ENCODE peak calls at places on chromosome 7, in ten cellular contexts. W, Y, O, J, I, B, X, F, P and Q are unnamed samples.

GRCh38 chr7:44881066-44881600 is 4.2 kb downstream of the PURB start:
- DNase-seq in W (no peak), Y (peak; percentile 33), O (no peak), J (no peak), I (no peak), B (peak; percentile 40), X (no peak), F (no peak), P (no peak), Q (no peak)

GRCh38 chr7:30184804-30185487 is 50.2 kb downstream of the MTURN start:
- DNase-seq in W (no peak), Y (no peak), O (no peak), J (peak; percentile 22), I (no peak), B (no peak), X (no peak), F (no peak), P (no peak), Q (peak; percentile 15)

GRCh38 chr7:36448781-36449379 is 59.2 kb downstream of the ANLN start:
- DNase-seq in W (peak; percentile 25), Y (peak; percentile 39), O (no peak), J (no peak), I (no peak), B (peak; percentile 30), X (no peak), F (no peak), P (no peak), Q (no peak)

GRCh38 chr7:12754179-12754578 is 66.7 kb downstream of the ARL4A start:
- DNase-seq in W (no peak), Y (peak; percentile 28), O (no peak), J (no peak), I (no peak), B (peak; percentile 14), X (no peak), F (no peak), P (no peak), Q (no peak)

GRCh38 chr7:135718794-135719436 is 9.1 kb downstream of the SLC13A4 start:
- DNase-seq in W (no peak), Y (no peak), O (no peak), J (no peak), I (no peak), B (no peak), X (no peak), F (no peak), P (no peak), Q (no peak)

GRCh38 chr7:72258074-72258473 is 154.1 kb downstream of the CALN1 start:
- DNase-seq in W (no peak), Y (no peak), O (no peak), J (no peak), I (no peak), B (no peak), X (no peak), F (no peak), P (no peak), Q (no peak)

GRCh38 chr7:158997471-158997870 is 141.1 kb downstream of the DYNC2I1 start:
- DNase-seq in W (no peak), Y (no peak), O (no peak), J (no peak), I (no peak), B (no peak), X (no peak), F (no peak), P (no peak), Q (no peak)

GRCh38 chr7:79357101-79357500 is 96.4 kb downstream of the MAGI2 start:
- DNase-seq in W (no peak), Y (no peak), O (no peak), J (no peak), I (no peak), B (no peak), X (no peak), F (no peak), P (no peak), Q (no peak)

GRCh38 chr7:136555933-136556332 is 312.5 kb upstream of the CHRM2 start:
- DNase-seq in W (no peak), Y (no peak), O (no peak), J (no peak), I (no peak), B (no peak), X (no peak), F (no peak), P (no peak), Q (no peak)

GRCh38 chr7:44225566-44226395 is 25.0 kb downstream of the YKT6 start:
- DNase-seq in W (no peak), Y (no peak), O (no peak), J (no peak), I (no peak), B (no peak), X (no peak), F (no peak), P (no peak), Q (no peak)

GRCh38 chr7:128259131-128260056 is 18.3 kb downstream of the LEP start:
- DNase-seq in W (no peak), Y (no peak), O (no peak), J (no peak), I (no peak), B (peak; percentile 37), X (no peak), F (peak; percentile 78), P (peak; percentile 10), Q (no peak)

GRCh38 chr7:106064836-106065559 is 47.1 kb downstream of the SYPL1 start:
- DNase-seq in W (peak; percentile 68), Y (peak; percentile 93), O (peak; percentile 68), J (peak; percentile 83), I (peak; percentile 91), B (peak; percentile 96), X (no peak), F (peak; percentile 79), P (peak; percentile 66), Q (no peak)

GRCh38 chr7:82264752-82265305 is 178.7 kb downstream of the CACNA2D1 start:
- DNase-seq in W (no peak), Y (no peak), O (no peak), J (no peak), I (no peak), B (no peak), X (no peak), F (no peak), P (no peak), Q (no peak)

GRCh38 chr7:32036557-32036956 is 33.6 kb downstream of the PDE1C start:
- DNase-seq in W (no peak), Y (peak; percentile 64), O (no peak), J (no peak), I (no peak), B (no peak), X (no peak), F (no peak), P (no peak), Q (peak; percentile 41)

GRCh38 chr7:29277436-29278215 is 83.1 kb downstream of the CHN2 start:
- DNase-seq in W (no peak), Y (no peak), O (no peak), J (no peak), I (no peak), B (no peak), X (no peak), F (no peak), P (no peak), Q (no peak)

GRCh38 chr7:105830405-105831218 is 45.8 kb downstream of the ATXN7L1 start:
- DNase-seq in W (peak; percentile 95), Y (peak; percentile 95), O (no peak), J (no peak), I (no peak), B (peak; percentile 89), X (no peak), F (no peak), P (no peak), Q (no peak)

GRCh38 chr7:38369816-38370493 is 96.5 kb upstream of the TARP start:
- DNase-seq in W (peak; percentile 86), Y (peak; percentile 82), O (peak; percentile 86), J (peak; percentile 84), I (peak; percentile 81), B (peak; percentile 94), X (peak; percentile 80), F (peak; percentile 88), P (peak; percentile 93), Q (peak; percentile 80)

GRCh38 chr7:153389261-153389660 is 629.7 kb downstream of the ACTR3B start:
- DNase-seq in W (no peak), Y (no peak), O (no peak), J (no peak), I (no peak), B (no peak), X (no peak), F (no peak), P (no peak), Q (no peak)

GRCh38 chr7:90303241-90303640 is 17.9 kb downstream of the FAM237B start:
- DNase-seq in W (no peak), Y (no peak), O (no peak), J (no peak), I (no peak), B (no peak), X (no peak), F (no peak), P (no peak), Q (no peak)

GRCh38 chr7:77426052-77426404 is 9.9 kb upstream of the GSAP start:
- DNase-seq in W (no peak), Y (no peak), O (no peak), J (no peak), I (no peak), B (peak; percentile 35), X (no peak), F (no peak), P (no peak), Q (peak; percentile 69)
- H3K4me3 ChIP-seq in W (peak overlapping the region; percentile 1), Y (peak overlapping the region; percentile 4), O (peak overlapping the region; percentile 8), J (peak overlapping the region; percentile 42), I (no peak overlapping the region), B (no peak overlapping the region), X (no peak overlapping the region), F (no peak overlapping the region), P (no peak overlapping the region), Q (peak overlapping the region; percentile 36)

GRCh38 chr7:84548366-84549085 is 353.9 kb upstream of the SEMA3A start:
- DNase-seq in W (peak; percentile 22), Y (peak; percentile 88), O (no peak), J (no peak), I (no peak), B (peak; percentile 48), X (no peak), F (no peak), P (no peak), Q (no peak)
- H3K4me3 ChIP-seq in W (no peak overlapping the region), Y (no peak overlapping the region), O (no peak overlapping the region), J (no peak overlapping the region), I (no peak overlapping the region), B (no peak overlapping the region), X (no peak overlapping the region), F (no peak overlapping the region), P (no peak overlapping the region), Q (no peak overlapping the region)

DNA sequence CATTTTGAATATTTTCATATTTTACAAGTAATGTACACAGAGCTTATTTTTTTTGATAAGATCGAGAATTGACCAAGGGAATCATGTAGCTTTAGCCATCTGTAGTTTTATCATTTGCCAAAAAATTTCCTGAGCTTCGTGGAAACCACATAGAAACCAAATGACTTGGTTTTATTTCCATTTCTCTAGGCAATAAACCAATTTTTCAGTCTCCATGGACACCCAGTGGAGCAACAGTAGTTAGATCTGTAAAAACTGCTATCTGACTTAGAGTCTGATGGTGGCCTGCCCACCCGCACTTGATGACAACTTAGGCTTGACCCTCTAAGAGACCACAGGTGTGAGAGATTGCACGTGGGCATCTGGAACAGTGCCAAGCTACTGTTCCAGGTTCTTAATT is 127.8 kb upstream of the CDK6 start:
- DNase-seq in W (no peak), Y (no peak), O (no peak), J (no peak), I (no peak), B (no peak), X (no peak), F (no peak), P (no peak), Q (no peak)
- H3K4me3 ChIP-seq in W (no peak overlapping the region), Y (no peak overlapping the region), O (no peak overlapping the region), J (no peak overlapping the region), I (no peak overlapping the region), B (no peak overlapping the region), X (no peak overlapping the region), F (no peak overlapping the region), P (no peak overlapping the region), Q (no peak overlapping the region)

GRCh38 chr7:50092579-50093411 is at the start of gene ZPBP:
- DNase-seq in W (peak; percentile 35), Y (peak; percentile 40), O (peak; percentile 21), J (peak; percentile 13), I (no peak), B (peak; percentile 51), X (peak; percentile 69), F (no peak), P (peak; percentile 66), Q (peak; percentile 60)
- H3K4me3 ChIP-seq in W (peak within 1 kb of the TSS; percentile 3), Y (peak within 1 kb of the TSS; percentile 10), O (peak within 1 kb of the TSS; percentile 29), J (peak within 1 kb of the TSS; percentile 58), I (peak within 1 kb of the TSS; percentile 53), B (no peak within 1 kb of the TSS), X (no peak within 1 kb of the TSS), F (peak within 1 kb of the TSS; percentile 23), P (peak within 1 kb of the TSS; percentile 54), Q (peak within 1 kb of the TSS; percentile 31)